ENCODE peak calls at places on chromosomes 7 and 10, in eight cellular contexts. U, C, L, I, Z, T, W and J are unnamed samples. For H3K4me1, the result is how much of the 10 kb centered on the place peaks cover.

GRCh38 chr7:149870274-149870673 is 3.5 kb upstream of the ATP6V0E2 start:
- DNase-seq in U (no peak), C (no peak), L (no peak), I (no peak), Z (no peak), T (peak), W (no peak), J (no peak)

GRCh38 chr7:47636111-47636692 is 54.3 kb upstream of the TNS3 start:
- DNase-seq in U (no peak), C (no peak), L (peak), I (no peak), Z (no peak), T (no peak), W (no peak), J (no peak)

GRCh38 chr10:10120671-10121070 is 897.0 kb upstream of the CELF2 start:
- DNase-seq in U (no peak), C (no peak), L (no peak), I (no peak), Z (no peak), T (no peak), W (no peak), J (no peak)

GRCh38 chr10:44878704-44879530 is 32.2 kb upstream of the TMEM72 start:
- DNase-seq in U (peak), C (peak), L (peak), I (peak), Z (peak), T (peak), W (peak), J (peak)

GRCh38 chr7:98211676-98212531 is 665 bp downstream of the BHLHA15 start:
- DNase-seq in U (peak), C (no peak), L (no peak), I (no peak), Z (no peak), T (peak), W (no peak), J (no peak)

GRCh38 chr10:47026301-47027107 is 115.3 kb downstream of the PTPN20 start:
- DNase-seq in U (no peak), C (no peak), L (no peak), I (no peak), Z (no peak), T (no peak), W (no peak), J (no peak)

GRCh38 chr7:52140848-52141247 is 824.2 kb upstream of the COBL start:
- DNase-seq in U (no peak), C (no peak), L (no peak), I (no peak), Z (no peak), T (no peak), W (no peak), J (no peak)

GRCh38 chr10:88803641-88804040 is 1.1 kb downstream of the LIPM start:
- DNase-seq in U (no peak), C (no peak), L (no peak), I (no peak), Z (no peak), T (no peak), W (no peak), J (no peak)

GRCh38 chr7:4667776-4668509 is 14.2 kb upstream of the FOXK1 start:
- DNase-seq in U (no peak), C (peak), L (no peak), I (peak), Z (no peak), T (no peak), W (peak), J (no peak)

GRCh38 chr10:103711351-103711994 is 143.9 kb downstream of the SH3PXD2A start:
- DNase-seq in U (no peak), C (no peak), L (no peak), I (no peak), Z (no peak), T (peak), W (no peak), J (no peak)

GRCh38 chr10:30556189-30556588 is 73.4 kb downstream of the LYZL2 start:
- DNase-seq in U (no peak), C (no peak), L (no peak), I (no peak), Z (no peak), T (no peak), W (no peak), J (no peak)

GRCh38 chr7:121530251-121531174 is 134.4 kb upstream of the FAM3C start:
- DNase-seq in U (no peak), C (peak), L (no peak), I (peak), Z (peak), T (peak), W (peak), J (no peak)

GRCh38 chr10:85606401-85606800 is 760.2 kb downstream of the GRID1 start:
- DNase-seq in U (no peak), C (no peak), L (no peak), I (no peak), Z (no peak), T (no peak), W (no peak), J (no peak)

GRCh38 chr7:1009747-1010146 is 26.8 kb downstream of the CYP2W1 start:
- DNase-seq in U (no peak), C (no peak), L (no peak), I (no peak), Z (no peak), T (no peak), W (no peak), J (no peak)

GRCh38 chr7:157409753-157410727 is 73.2 kb downstream of the DNAJB6 start:
- DNase-seq in U (no peak), C (no peak), L (peak), I (no peak), Z (peak), T (peak), W (no peak), J (no peak)

GRCh38 chr7:70505886-70506285 is 626.1 kb upstream of the GALNT17 start:
- DNase-seq in U (no peak), C (no peak), L (no peak), I (no peak), Z (no peak), T (no peak), W (no peak), J (no peak)

GRCh38 chr7:25619963-25620799 is 391.9 kb upstream of the NPVF start:
- DNase-seq in U (peak), C (peak), L (peak), I (no peak), Z (peak), T (peak), W (peak), J (no peak)

GRCh38 chr10:110775022-110775379 is 96.7 kb upstream of the PDCD4 start:
- DNase-seq in U (no peak), C (no peak), L (no peak), I (no peak), Z (no peak), T (no peak), W (no peak), J (no peak)

GRCh38 chr10:89414146-89414878 is at the start of gene IFIT5:
- DNase-seq in U (peak), C (peak), L (peak), I (peak), Z (peak), T (peak), W (peak), J (peak)

GRCh38 chr10:120980316-120980975 is 129.3 kb downstream of the WDR11 start:
- DNase-seq in U (no peak), C (no peak), L (no peak), I (no peak), Z (no peak), T (no peak), W (no peak), J (no peak)

GRCh38 chr7:141702047-141702567 is at the start of gene DENND11:
- DNase-seq in U (peak), C (peak), L (peak), I (peak), Z (peak), T (peak), W (peak), J (no peak)

GRCh38 chr7:80916770-80917681 is 1.8 kb downstream of the SEMA3C start:
- DNase-seq in U (no peak), C (peak), L (no peak), I (peak), Z (no peak), T (no peak), W (peak), J (no peak)

GRCh38 chr10:126160571-126160970 is 227.7 kb downstream of the ADAM12 start:
- DNase-seq in U (no peak), C (no peak), L (no peak), I (no peak), Z (no peak), T (no peak), W (no peak), J (no peak)

GRCh38 chr7:84674236-84674913 is 479.8 kb upstream of the SEMA3A start:
- DNase-seq in U (no peak), C (peak), L (no peak), I (no peak), Z (no peak), T (no peak), W (no peak), J (no peak)

GRCh38 chr7:42186181-42186580 is 50.8 kb downstream of the GLI3 start:
- DNase-seq in U (no peak), C (no peak), L (no peak), I (no peak), Z (no peak), T (no peak), W (peak), J (peak)

GRCh38 chr7:4633012-4633411 is 49.1 kb upstream of the FOXK1 start:
- DNase-seq in U (peak), C (peak), L (no peak), I (peak), Z (no peak), T (no peak), W (no peak), J (no peak)

GRCh38 chr7:95621404-95621803 is 25.1 kb upstream of the PDK4 start:
- DNase-seq in U (no peak), C (no peak), L (no peak), I (no peak), Z (no peak), T (no peak), W (no peak), J (no peak)

GRCh38 chr10:99964791-99965190 is 45.0 kb downstream of the DNMBP start:
- DNase-seq in U (no peak), C (peak), L (no peak), I (peak), Z (no peak), T (no peak), W (peak), J (no peak)

GRCh38 chr10:88379575-88379974 is 203.5 kb downstream of the RNLS start:
- DNase-seq in U (no peak), C (peak), L (no peak), I (peak), Z (no peak), T (no peak), W (no peak), J (no peak)

GRCh38 chr7:157669768-157670345 is 333.1 kb downstream of the DNAJB6 start:
- DNase-seq in U (no peak), C (no peak), L (no peak), I (no peak), Z (no peak), T (no peak), W (no peak), J (no peak)

GRCh38 chr7:116436305-116436826 is 63.2 kb upstream of the CAV2 start:
- DNase-seq in U (no peak), C (no peak), L (no peak), I (no peak), Z (no peak), T (no peak), W (no peak), J (no peak)
- H3K4me1 ChIP-seq in U (under half), C (under half), L (half or more), I (under half), Z (under half), T (under half), W (under half), J (under half)

GRCh38 chr10:124792998-124793352 is 1.3 kb upstream of the EEF1AKMT2 start:
- DNase-seq in U (no peak), C (no peak), L (no peak), I (no peak), Z (no peak), T (no peak), W (no peak), J (no peak)
- H3K4me3 ChIP-seq in U (peak), C (no peak), L (peak), I (no peak), Z (peak), T (no peak), W (peak), J (no peak)

DNA sequence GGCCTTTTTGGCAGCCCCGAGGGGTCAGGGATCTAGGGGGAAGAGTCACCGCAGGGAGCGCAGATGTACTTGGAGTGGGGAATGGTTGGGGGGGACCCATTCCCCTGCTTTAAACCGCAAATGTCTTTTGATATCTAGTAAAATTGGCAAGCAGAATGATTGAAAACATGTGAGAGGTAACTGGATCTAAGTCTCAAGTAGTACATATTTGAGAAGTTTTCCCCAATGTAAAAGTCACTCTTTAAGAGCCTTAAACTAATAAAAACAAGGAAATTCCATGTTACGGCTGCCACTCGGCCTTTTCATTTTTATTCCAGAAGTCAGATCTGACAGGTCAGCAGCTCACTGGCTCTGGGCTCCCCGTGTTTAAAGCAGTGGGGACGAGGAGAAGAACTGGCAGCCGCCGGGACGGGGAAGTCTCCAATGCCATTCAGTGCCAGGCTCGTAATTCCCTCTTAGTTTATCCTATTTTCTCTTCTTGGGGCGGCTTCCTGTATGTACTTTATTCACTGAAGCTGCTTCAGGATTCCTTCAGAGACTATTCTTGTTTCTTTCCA is 80.7 kb downstream of the CUX1 start:
- DNase-seq in U (no peak), C (no peak), L (no peak), I (no peak), Z (no peak), T (no peak), W (peak), J (no peak)
- H3K4me1 ChIP-seq in U (under half), C (under half), L (half or more), I (under half), Z (under half), T (under half), W (under half), J (under half)

GRCh38 chr7:106073701-106074100 is 38.4 kb downstream of the SYPL1 start:
- DNase-seq in U (no peak), C (no peak), L (no peak), I (no peak), Z (no peak), T (no peak), W (no peak), J (no peak)
- H3K4me3 ChIP-seq in U (no peak), C (no peak), L (no peak), I (no peak), Z (no peak), T (no peak), W (no peak), J (no peak)